ENCODE peak calls at places on chromosomes 7 and 10, in six cellular contexts. N is IMR-90, C is A549, M is fibroblast of pulmonary artery, U is heart right ventricle, O is HL-60. G is an unnamed sample.

GRCh38 chr7:108293190-108293612 is 163.0 kb downstream of the NRCAM start:
- DNase-seq in N (no peak), C (no peak), M (peak), U (no peak), O (no peak), G (no peak)

GRCh38 chr7:95470452-95470851 is 15.3 kb upstream of the ASB4 start:
- DNase-seq in N (peak), C (peak), M (peak), U (peak), O (no peak), G (peak)

GRCh38 chr10:44260286-44260928 is 124.5 kb downstream of the CXCL12 start:
- DNase-seq in N (no peak), C (no peak), M (no peak), U (no peak), O (no peak), G (no peak)

GRCh38 chr7:117705630-117706029 is 167.6 kb downstream of the CTTNBP2 start:
- DNase-seq in N (no peak), C (no peak), M (no peak), U (no peak), O (no peak), G (no peak)

GRCh38 chr10:119670717-119671116 is 19.5 kb downstream of the BAG3 start:
- DNase-seq in N (peak), C (no peak), M (peak), U (no peak), O (no peak), G (no peak)

GRCh38 chr10:73433538-73433867 is at the start of gene MSS51:
- DNase-seq in N (no peak), C (no peak), M (no peak), U (peak), O (no peak), G (no peak)

GRCh38 chr7:155871211-155871610 is 58.9 kb upstream of the SHH start:
- DNase-seq in N (no peak), C (no peak), M (no peak), U (no peak), O (no peak), G (no peak)

GRCh38 chr7:157666530-157667040 is 329.8 kb downstream of the DNAJB6 start:
- DNase-seq in N (no peak), C (no peak), M (no peak), U (no peak), O (no peak), G (no peak)

GRCh38 chr10:33802566-33802965 is 468.1 kb upstream of the NRP1 start:
- DNase-seq in N (no peak), C (no peak), M (no peak), U (no peak), O (no peak), G (no peak)

GRCh38 chr7:142384508-142384922 is 126.7 kb upstream of the PRSS58 start:
- DNase-seq in N (peak), C (no peak), M (peak), U (no peak), O (peak), G (no peak)

GRCh38 chr7:87100326-87100725 is 40.9 kb upstream of the ELAPOR2 start:
- DNase-seq in N (no peak), C (no peak), M (peak), U (no peak), O (no peak), G (no peak)

GRCh38 chr10:24299587-24300258 is 90.8 kb downstream of the KIAA1217 start:
- DNase-seq in N (peak), C (no peak), M (peak), U (no peak), O (no peak), G (no peak)

GRCh38 chr10:70358446-70358845 is 24.0 kb downstream of the LRRC20 start:
- DNase-seq in N (no peak), C (no peak), M (no peak), U (no peak), O (no peak), G (no peak)

GRCh38 chr10:44752451-44753441 is 158.4 kb upstream of the TMEM72 start:
- DNase-seq in N (peak), C (no peak), M (peak), U (no peak), O (no peak), G (no peak)

GRCh38 chr10:14750900-14751575 is 23.7 kb downstream of the FAM107B start:
- DNase-seq in N (no peak), C (no peak), M (no peak), U (peak), O (no peak), G (no peak)

GRCh38 chr10:105647354-105647753 is 1006.3 kb downstream of the SORCS3 start:
- DNase-seq in N (no peak), C (no peak), M (no peak), U (no peak), O (no peak), G (no peak)

GRCh38 chr7:80002865-80003264 is 131.8 kb upstream of the GNAI1 start:
- DNase-seq in N (peak), C (no peak), M (no peak), U (no peak), O (no peak), G (no peak)

GRCh38 chr10:17200035-17200884 is 1.2 kb downstream of the TRDMT1 start:
- DNase-seq in N (no peak), C (no peak), M (peak), U (no peak), O (no peak), G (peak)

GRCh38 chr7:101826081-101826835 is 8.8 kb downstream of the CUX1 start:
- DNase-seq in N (no peak), C (no peak), M (no peak), U (no peak), O (no peak), G (no peak)

GRCh38 chr10:81479316-81479715 is 395.7 kb upstream of the NRG3 start:
- DNase-seq in N (no peak), C (no peak), M (no peak), U (no peak), O (no peak), G (no peak)

GRCh38 chr10:117241541-117242462 is 888 bp downstream of the SLC18A2 start:
- DNase-seq in N (no peak), C (no peak), M (no peak), U (no peak), O (no peak), G (no peak)
- H3K4me3 ChIP-seq in N (no peak), C (peak), M (no peak), U (no peak), O (no peak), G (no peak)

GRCh38 chr10:36036137-36036536 is 394.0 kb upstream of the FZD8 start:
- DNase-seq in N (peak), C (no peak), M (no peak), U (no peak), O (no peak), G (no peak)
- TF ChIP-seq CTCF in N (no peak), C (no peak), M (no peak), U (no peak), O (no peak), G (no peak)

DNA sequence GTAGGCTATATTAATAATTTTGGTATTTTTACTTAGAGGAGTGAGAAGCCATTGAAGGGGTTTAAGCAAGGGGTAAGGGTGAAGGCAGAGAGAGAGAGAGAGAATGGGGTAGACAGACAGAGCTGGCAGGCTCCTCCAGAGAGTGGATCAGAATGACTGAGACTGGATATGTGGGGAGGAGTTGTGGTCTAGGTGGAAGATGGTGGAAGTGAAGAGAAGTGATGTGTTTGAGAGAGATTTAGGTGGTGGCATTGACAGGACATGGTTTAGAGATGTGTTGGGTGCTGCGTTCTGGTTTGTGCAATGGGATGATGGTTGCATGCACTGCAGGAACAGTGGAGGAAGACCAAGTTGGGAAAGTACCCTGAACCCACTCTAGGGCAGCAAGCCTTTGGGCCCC is 92.2 kb downstream of the CCNY start:
- DNase-seq in N (no peak), C (no peak), M (no peak), U (no peak), O (no peak), G (no peak)
- H3K4me3 ChIP-seq in N (no peak), C (no peak), M (no peak), U (no peak), O (no peak), G (no peak)

DNA sequence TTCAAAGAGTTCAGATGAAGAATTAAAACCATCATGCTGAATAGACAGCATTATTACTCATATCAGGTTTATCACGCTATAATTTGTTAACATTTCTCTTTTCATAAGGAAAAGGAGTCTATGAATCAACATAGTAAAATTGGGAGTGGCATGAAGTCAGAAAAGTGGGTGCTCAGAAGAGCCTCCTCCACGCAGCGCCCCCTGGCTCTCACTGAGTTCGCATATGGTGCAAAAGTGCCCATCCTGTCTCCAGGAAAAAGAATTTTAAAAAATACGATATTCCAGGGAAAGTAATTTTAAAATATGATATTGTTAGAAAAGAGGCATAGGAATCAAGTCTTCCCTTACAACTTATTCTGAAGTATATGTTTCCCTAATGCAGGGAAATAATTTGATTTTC is 176.3 kb upstream of the TCERG1L start:
- DNase-seq in N (no peak), C (no peak), M (no peak), U (no peak), O (no peak), G (no peak)
- TF ChIP-seq CTCF in N (no peak), C (no peak), M (no peak), U (no peak), O (no peak), G (no peak)

GRCh38 chr10:112955736-112956421 is 5.8 kb downstream of the TCF7L2 start:
- DNase-seq in N (peak), C (no peak), M (peak), U (no peak), O (no peak), G (no peak)
- H3K4me3 ChIP-seq in N (peak), C (peak), M (peak), U (no peak), O (no peak), G (no peak)

DNA sequence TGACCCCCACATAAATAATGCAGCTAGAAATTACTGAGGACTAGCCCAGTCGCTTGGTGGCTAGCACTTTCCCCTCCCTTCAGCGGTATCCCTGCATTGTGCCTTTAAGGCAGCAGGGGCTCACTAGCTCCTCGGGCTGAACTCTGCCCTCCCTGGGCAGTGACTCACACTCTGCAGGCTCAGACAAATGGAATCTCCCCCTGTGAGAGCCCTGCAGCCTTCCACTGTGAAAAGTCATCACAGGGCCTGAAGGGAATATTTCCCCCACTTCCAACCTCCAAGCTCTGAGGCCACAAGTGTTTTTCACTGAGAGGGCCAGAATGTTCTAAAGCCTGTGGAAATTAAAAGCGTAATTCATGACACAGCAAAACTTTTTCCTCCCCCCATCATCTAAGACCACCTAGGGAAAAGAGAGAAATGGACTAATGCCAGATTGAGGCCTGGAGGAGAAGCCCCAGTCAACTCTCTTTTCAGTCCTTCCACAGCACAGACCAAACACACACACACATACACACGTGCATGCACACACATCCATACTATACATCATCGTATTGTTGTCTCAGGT is 93.6 kb upstream of the COL1A2 start:
- DNase-seq in N (peak), C (peak), M (peak), U (peak), O (no peak), G (no peak)
- TF ChIP-seq CTCF in N (peak), C (no peak), M (peak), U (no peak), O (no peak), G (no peak)

DNA sequence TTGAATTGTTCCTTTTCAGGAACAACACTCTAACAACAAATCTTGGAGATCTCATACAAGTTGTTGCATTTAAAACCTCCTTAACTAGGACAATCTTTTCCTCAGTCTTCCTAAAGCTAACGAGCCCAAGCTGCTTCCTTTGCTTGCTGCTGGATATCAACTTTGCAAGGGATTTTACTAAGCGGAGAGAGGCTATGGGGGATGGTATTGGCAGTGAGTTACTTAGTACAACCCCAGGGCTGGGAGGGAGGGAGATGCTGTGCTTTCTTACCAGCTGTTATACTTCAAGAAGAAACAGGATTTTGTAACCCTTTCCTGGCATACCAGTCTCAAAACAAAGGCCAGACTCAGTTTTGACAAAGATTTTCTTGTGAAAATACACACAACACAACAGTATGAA is 19.5 kb upstream of the COL1A2 start:
- DNase-seq in N (peak), C (no peak), M (peak), U (peak), O (no peak), G (no peak)
- H3K4me3 ChIP-seq in N (peak), C (no peak), M (peak), U (no peak), O (no peak), G (no peak)

DNA sequence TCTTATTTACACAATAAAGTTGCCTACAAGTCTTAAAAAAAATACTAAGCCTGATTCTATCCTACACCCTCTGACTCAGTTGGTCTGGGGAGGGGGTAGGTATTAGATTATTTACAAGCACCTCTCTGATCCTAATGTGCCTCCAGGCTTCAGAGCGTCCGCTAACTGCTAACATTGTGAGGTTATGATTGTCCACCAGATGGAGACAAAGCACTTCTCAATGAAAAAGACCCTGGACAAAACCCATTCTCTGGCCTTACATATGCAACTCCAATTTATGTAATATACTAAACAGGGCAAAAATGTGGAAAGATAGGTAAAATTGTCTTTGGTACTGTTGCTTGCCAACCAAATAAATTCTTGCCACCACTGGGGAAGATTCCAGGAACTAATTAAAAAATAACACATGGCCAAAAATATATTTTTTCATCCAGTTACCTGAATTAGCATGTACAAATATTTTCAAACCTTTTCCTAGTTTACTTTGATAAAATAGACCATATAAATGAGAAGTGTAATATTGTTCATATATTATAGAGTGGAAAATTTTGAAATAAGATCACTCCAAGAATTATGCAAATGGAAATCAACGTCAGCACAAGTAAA is 92.4 kb downstream of the KIF20B start:
- DNase-seq in N (peak), C (peak), M (peak), U (peak), O (peak), G (peak)
- TF ChIP-seq CTCF in N (peak), C (peak), M (peak), U (peak), O (peak), G (peak)

GRCh38 chr7:134886353-134887057 is 99.8 kb upstream of the AGBL3 start:
- DNase-seq in N (peak), C (peak), M (peak), U (peak), O (no peak), G (no peak)
- H3K4me3 ChIP-seq in N (peak), C (peak), M (peak), U (no peak), O (no peak), G (no peak)

GRCh38 chr7:84675633-84676034 is 481.0 kb upstream of the SEMA3A start:
- DNase-seq in N (no peak), C (no peak), M (no peak), U (no peak), O (no peak), G (no peak)

GRCh38 chr7:84674236-84674913 is 479.8 kb upstream of the SEMA3A start:
- DNase-seq in N (no peak), C (no peak), M (no peak), U (no peak), O (no peak), G (no peak)

GRCh38 chr7:84682543-84682942 is 488.0 kb upstream of the SEMA3A start:
- DNase-seq in N (no peak), C (no peak), M (no peak), U (no peak), O (no peak), G (no peak)

GRCh38 chr7:84677386-84677785 is 482.8 kb upstream of the SEMA3A start:
- DNase-seq in N (no peak), C (no peak), M (peak), U (no peak), O (no peak), G (no peak)

DNA sequence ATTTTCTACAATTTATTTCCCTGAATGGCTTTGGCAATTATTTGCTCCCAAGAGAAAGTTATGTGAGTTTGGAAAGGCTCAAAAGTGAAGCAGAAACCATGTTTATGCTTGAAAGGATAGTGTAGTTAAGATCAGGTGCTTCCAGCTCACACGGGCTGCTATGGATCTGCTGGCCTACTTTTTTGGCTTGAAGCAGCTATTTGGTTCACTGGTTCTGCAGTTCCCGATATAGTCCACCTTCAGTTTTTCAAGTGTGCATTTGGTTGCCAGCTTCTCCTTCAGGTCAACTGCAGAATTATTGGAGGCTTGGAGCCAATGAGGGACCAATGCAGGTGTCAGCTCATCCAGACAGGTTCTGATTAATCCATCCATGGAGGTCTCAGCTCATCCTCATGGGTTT is 484.3 kb upstream of the SEMA3A start:
- DNase-seq in N (no peak), C (no peak), M (no peak), U (no peak), O (no peak), G (no peak)
- TF ChIP-seq CTCF in N (no peak), C (no peak), M (no peak), U (no peak), O (no peak), G (no peak)